ENCODE peak calls at places on chromosomes 11 and 22, in five cellular contexts. F is AG09309; B is lower leg skin; Z is PC-9; D is effector memory CD8-positive, alpha-beta T cell. W is an unnamed sample.

GRCh38 chr11:103716363-103716762 is 320.1 kb upstream of the DDI1 start:
- DNase-seq in F (no peak), B (no peak), Z (no peak), D (no peak), W (no peak)

GRCh38 chr11:113602483-113602882 is 103.6 kb downstream of the TMPRSS5 start:
- DNase-seq in F (no peak), B (no peak), Z (no peak), D (no peak), W (no peak)

GRCh38 chr11:14554959-14555358 is 34.8 kb upstream of the PSMA1 start:
- DNase-seq in F (no peak), B (peak; percentile 36), Z (no peak), D (peak; percentile 35), W (no peak)

GRCh38 chr11:131278472-131278871 is 91.9 kb upstream of the NTM start:
- DNase-seq in F (no peak), B (no peak), Z (no peak), D (no peak), W (no peak)

GRCh38 chr22:19965771-19966709 is 24.4 kb upstream of the TXNRD2 start:
- DNase-seq in F (no peak), B (no peak), Z (no peak), D (no peak), W (no peak)

GRCh38 chr11:117705866-117706265 is 91.2 kb downstream of the DSCAML1 start:
- DNase-seq in F (no peak), B (no peak), Z (no peak), D (no peak), W (no peak)

GRCh38 chr22:22400964-22401363 is 107.6 kb downstream of the ZNF280B start:
- DNase-seq in F (no peak), B (no peak), Z (no peak), D (no peak), W (no peak)

GRCh38 chr11:130068986-130069683 is 559 bp upstream of the APLP2 start:
- DNase-seq in F (peak; percentile 69), B (peak; percentile 83), Z (peak; percentile 87), D (peak; percentile 70), W (peak; percentile 94)

GRCh38 chr11:13098067-13098466 is 89.0 kb downstream of the RASSF10 start:
- DNase-seq in F (no peak), B (peak; percentile 54), Z (peak; percentile 78), D (no peak), W (no peak)

GRCh38 chr11:117843666-117844484 is 19.3 kb upstream of the FXYD2 start:
- DNase-seq in F (peak; percentile 8), B (peak; percentile 74), Z (no peak), D (peak; percentile 83), W (peak; percentile 80)

GRCh38 chr11:68704887-68705286 is 20.5 kb downstream of the GAL start:
- DNase-seq in F (no peak), B (no peak), Z (no peak), D (no peak), W (no peak)

GRCh38 chr11:3959918-3960295 is 104.4 kb downstream of the STIM1 start:
- DNase-seq in F (no peak), B (no peak), Z (peak; percentile 57), D (no peak), W (no peak)

GRCh38 chr11:2777396-2777795 is 77.6 kb upstream of the KCNQ1OT1 start:
- DNase-seq in F (no peak), B (peak; percentile 12), Z (peak; percentile 56), D (no peak), W (no peak)

GRCh38 chr11:83140691-83141455 is 16.1 kb upstream of the PCF11 start:
- DNase-seq in F (no peak), B (no peak), Z (no peak), D (no peak), W (no peak)

GRCh38 chr11:71286701-71287643 is 34.6 kb upstream of the SHANK2 start:
- DNase-seq in F (peak; percentile 99), B (no peak), Z (no peak), D (no peak), W (peak; percentile 63)

GRCh38 chr11:44799036-44799435 is 72.3 kb downstream of the TSPAN18 start:
- DNase-seq in F (no peak), B (no peak), Z (no peak), D (no peak), W (no peak)

W was measured in tibial artery.